ENCODE peak calls at places on chromosomes 1 and 21, in five cellular contexts. E is heart right ventricle, L is mucosa of descending colon, P is GM20000, G is HFF-Myc. O is an unnamed sample.

GRCh38 chr1:44941424-44942324 is 44.7 kb downstream of the EIF2B3 start:
- DNase-seq in P (no peak), E (no peak), L (no peak), G (no peak), O (no peak)

GRCh38 chr1:7420706-7421105 is 350.4 kb upstream of the VAMP3 start:
- DNase-seq in E (no peak), L (no peak), P (no peak), G (no peak), O (no peak)

GRCh38 chr1:232422901-232423300 is 207.0 kb downstream of the SIPA1L2 start:
- DNase-seq in E (no peak), L (no peak), P (no peak), G (no peak), O (no peak)

GRCh38 chr1:235030919-235031596 is 97.6 kb downstream of the TOMM20 start:
- DNase-seq in G (no peak), E (no peak), L (no peak), P (no peak), O (no peak)

GRCh38 chr1:33370286-33370685 is 49.4 kb upstream of the A3GALT2 start:
- DNase-seq in P (no peak), L (no peak), E (peak; percentile 45), G (no peak), O (no peak)

GRCh38 chr1:109821831-109822745 is 58.4 kb upstream of the EPS8L3 start:
- DNase-seq in G (no peak), P (peak; percentile 2), L (no peak), E (peak; percentile 39), O (no peak)

GRCh38 chr1:31101147-31101502 is 35.6 kb upstream of the PUM1 start:
- DNase-seq in E (peak; percentile 7), L (peak; percentile 34), G (peak; percentile 55), P (no peak), O (peak; percentile 76)

GRCh38 chr1:60621524-60621923 is 460.8 kb upstream of the NFIA start:
- DNase-seq in L (peak; percentile 22), P (no peak), E (no peak), G (no peak), O (peak; percentile 32)

GRCh38 chr1:224162768-224163167 is 20.3 kb upstream of the DEGS1 start:
- DNase-seq in E (no peak), G (no peak), L (no peak), P (no peak), O (no peak)

GRCh38 chr1:152878042-152878441 is at the start of gene SMCP:
- DNase-seq in L (no peak), P (no peak), G (no peak), E (no peak), O (no peak)

GRCh38 chr1:159790237-159790917 is 9.6 kb downstream of the DUSP23 start:
- DNase-seq in P (peak; percentile 43), G (no peak), E (no peak), L (peak; percentile 12), O (no peak)

GRCh38 chr1:152770411-152770810 is 4.5 kb upstream of the LCE1F start:
- DNase-seq in P (no peak), E (no peak), G (no peak), L (no peak), O (no peak)

GRCh38 chr21:38769253-38769780 is 36.4 kb upstream of the ETS2 start:
- DNase-seq in L (no peak), G (no peak), P (no peak), E (no peak), O (peak; percentile 45)

GRCh38 chr1:229535226-229535625 is 23.3 kb downstream of the ABCB10 start:
- DNase-seq in L (no peak), P (no peak), E (no peak), G (no peak), O (no peak)

GRCh38 chr1:229536982-229537381 is 21.5 kb downstream of the ABCB10 start:
- DNase-seq in G (no peak), E (no peak), P (no peak), L (no peak), O (no peak)

GRCh38 chr1:229539868-229540506 is 18.5 kb downstream of the ABCB10 start:
- DNase-seq in L (no peak), G (no peak), E (no peak), P (no peak), O (no peak)

GRCh38 chr1:229537894-229538293 is 20.6 kb downstream of the ABCB10 start:
- DNase-seq in E (no peak), P (no peak), G (no peak), L (no peak), O (no peak)

GRCh38 chr1:229538945-229539344 is 19.6 kb downstream of the ABCB10 start:
- DNase-seq in P (no peak), G (no peak), L (no peak), E (no peak), O (no peak)
- TF ChIP-seq CTCF in P (no peak), G (no peak), L (no peak), E (no peak), O (no peak)

GRCh38 chr1:20719261-20719660 is 1.5 kb upstream of the KIF17 start:
- DNase-seq in L (no peak), P (no peak), E (no peak), G (no peak), O (no peak)

GRCh38 chr1:20715406-20715805 is 2.4 kb downstream of the KIF17 start:
- DNase-seq in L (no peak), G (no peak), E (no peak), P (no peak), O (no peak)

GRCh38 chr1:20716232-20716631 is 1.6 kb downstream of the KIF17 start:
- DNase-seq in G (no peak), P (no peak), E (no peak), L (no peak), O (no peak)

GRCh38 chr1:20719871-20720620 is 2.2 kb upstream of the KIF17 start:
- DNase-seq in E (no peak), G (no peak), L (no peak), P (no peak), O (no peak)

DNA sequence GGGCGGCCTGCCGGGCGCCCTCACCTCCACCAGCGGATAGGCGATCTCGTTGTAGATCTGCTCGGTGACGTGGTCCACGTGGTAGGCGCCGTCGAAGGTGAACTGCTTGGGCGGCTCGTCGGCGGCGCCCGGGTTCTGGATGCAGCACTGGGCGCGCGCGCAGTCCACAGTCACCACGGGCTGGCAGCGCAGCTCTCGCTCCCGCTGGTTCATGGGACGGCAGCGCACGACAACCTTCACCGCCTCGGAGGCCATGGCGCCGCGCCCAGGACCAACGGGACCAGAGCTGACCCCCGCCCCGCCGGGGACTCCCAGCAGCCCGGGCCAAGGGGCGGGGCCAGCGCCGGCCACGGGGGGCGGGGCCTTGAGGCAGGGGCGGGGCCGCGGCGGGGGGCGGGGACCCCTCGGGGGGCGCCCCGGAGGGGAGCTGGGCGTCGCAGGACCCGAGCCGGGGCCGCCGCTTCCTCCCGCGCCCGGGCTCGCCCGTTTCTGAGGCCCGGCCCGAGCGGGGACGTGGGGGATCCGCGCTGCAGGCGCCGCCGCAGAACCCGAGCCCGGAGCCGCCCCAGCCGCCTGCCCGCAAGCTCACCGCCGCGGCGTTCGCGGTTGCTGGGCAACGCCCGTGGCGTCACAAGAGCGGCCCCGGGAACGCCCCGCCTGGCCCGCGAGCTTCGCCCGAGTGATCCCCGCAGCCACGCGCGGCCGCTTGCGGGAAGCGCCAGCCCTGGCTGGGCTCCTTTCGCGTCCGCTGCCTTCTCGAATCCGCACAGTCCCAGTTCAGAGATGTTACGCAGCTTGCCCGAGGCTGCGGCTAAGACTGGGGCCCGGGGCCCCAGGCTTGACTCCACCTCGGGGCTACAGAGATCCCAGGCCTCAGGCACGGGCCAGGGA is at the start of gene KIF17:
- DNase-seq in G (no peak), E (peak; percentile 64), L (peak; percentile 78), P (peak; percentile 88), O (peak; percentile 32)
- TF ChIP-seq CTCF in G (no peak), E (no peak), L (no peak), P (no peak), O (no peak)

DNA sequence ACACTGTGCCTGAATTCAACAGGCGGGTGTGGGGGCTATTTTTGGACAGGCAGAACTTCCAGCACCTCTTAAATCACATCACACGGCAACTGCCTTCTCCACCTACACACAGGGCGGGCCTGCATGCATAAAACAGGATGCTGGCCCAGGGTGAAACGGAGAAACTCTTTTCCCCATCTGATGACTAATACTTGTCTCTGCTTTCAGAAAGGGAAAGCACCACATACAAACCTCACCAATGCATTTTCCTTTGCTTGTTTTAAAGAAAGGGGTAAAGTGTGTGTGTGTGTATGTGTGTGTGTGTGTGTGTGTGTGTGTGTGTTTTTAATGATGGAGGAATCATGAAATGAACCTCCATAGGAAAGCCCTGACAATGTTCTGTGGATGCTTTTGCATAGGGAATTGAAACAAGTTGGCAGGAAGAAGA is 48.5 kb downstream of the SPAG17 start:
- DNase-seq in L (no peak), G (peak; percentile 92), P (peak; percentile 66), E (no peak), O (no peak)
- TF ChIP-seq CTCF in L (no peak), G (no peak), P (no peak), E (no peak), O (no peak)

GRCh38 chr1:228867951-228868730 is 132.9 kb downstream of the RHOU start:
- DNase-seq in L (peak; percentile 31), G (no peak), P (no peak), E (no peak), O (no peak)

GRCh38 chr1:228868731-228869024 is 133.4 kb downstream of the RHOU start:
- DNase-seq in L (no peak), E (no peak), G (no peak), P (no peak), O (no peak)

GRCh38 chr1:228865613-228866320 is 130.5 kb downstream of the RHOU start:
- DNase-seq in P (no peak), G (no peak), L (no peak), E (no peak), O (no peak)

GRCh38 chr1:228867093-228867950 is 132.0 kb downstream of the RHOU start:
- DNase-seq in G (no peak), E (no peak), P (no peak), L (no peak), O (no peak)

DNA sequence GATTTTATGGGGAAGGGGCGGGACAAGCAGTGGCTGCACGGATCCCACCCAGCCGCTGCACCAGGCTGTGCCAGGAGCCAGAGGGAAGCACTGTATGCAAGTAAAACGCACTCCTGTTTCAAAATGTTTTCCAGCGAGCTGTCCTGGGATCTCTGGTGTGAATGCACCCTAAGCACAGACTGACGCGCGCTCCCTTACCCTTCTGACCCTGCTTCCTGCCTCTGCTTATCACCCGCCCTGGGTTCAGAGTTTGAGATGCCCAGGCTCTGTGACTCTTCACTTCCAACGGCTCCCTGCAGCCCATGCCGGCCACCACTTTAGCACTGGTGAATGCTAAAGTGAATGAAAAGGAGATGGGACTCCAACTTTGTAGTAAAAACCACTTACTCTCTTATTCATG is 131.2 kb downstream of the RHOU start:
- DNase-seq in P (no peak), G (no peak), L (no peak), E (no peak), O (no peak)
- TF ChIP-seq CTCF in P (no peak), G (no peak), L (no peak), E (no peak), O (no peak)

GRCh38 chr1:217660353-217661062 is 29.4 kb downstream of the SPATA17 start:
- DNase-seq in P (peak; percentile 11), L (no peak), G (peak; percentile 66), E (no peak), O (peak; percentile 12)
- TF ChIP-seq CTCF in P (peak; percentile 33), L (no peak), G (peak; percentile 48), E (peak; percentile 41), O (peak; percentile 61)

O was measured in astrocyte of the cerebellum.